ENCODE peak calls at places on chromosomes 5 and 9, in six cellular contexts. One of them, this sample, is unnamed.

GRCh38 chr9:38162332-38162985 is 93.4 kb upstream of the SHB start:
- DNase-seq in HFF-Myc: no peak
- DNase-seq in choroid plexus epithelial cell: no peak
- DNase-seq in A673: no peak
- DNase-seq in IMR-90: no peak
- DNase-seq in heart left ventricle: no peak
- DNase-seq in this sample: no peak

GRCh38 chr9:698276-698675 is 143.2 kb upstream of the DMRT1 start:
- DNase-seq in HFF-Myc: no peak
- DNase-seq in choroid plexus epithelial cell: peak; percentile 66
- DNase-seq in A673: no peak
- DNase-seq in IMR-90: peak; percentile 68
- DNase-seq in heart left ventricle: no peak
- DNase-seq in this sample: no peak

GRCh38 chr9:114039484-114039883 is 38.6 kb downstream of the AMBP start:
- DNase-seq in HFF-Myc: no peak
- DNase-seq in choroid plexus epithelial cell: no peak
- DNase-seq in A673: no peak
- DNase-seq in IMR-90: no peak
- DNase-seq in heart left ventricle: no peak
- DNase-seq in this sample: no peak

GRCh38 chr9:127204771-127205470 is 59.7 kb upstream of the GARNL3 start:
- DNase-seq in HFF-Myc: no peak
- DNase-seq in choroid plexus epithelial cell: peak; percentile 56
- DNase-seq in A673: peak; percentile 68
- DNase-seq in IMR-90: peak; percentile 49
- DNase-seq in heart left ventricle: no peak
- DNase-seq in this sample: no peak

GRCh38 chr5:139667001-139667729 is 19.0 kb downstream of the CXXC5 start:
- DNase-seq in HFF-Myc: no peak
- DNase-seq in choroid plexus epithelial cell: no peak
- DNase-seq in A673: no peak
- DNase-seq in IMR-90: no peak
- DNase-seq in heart left ventricle: no peak
- DNase-seq in this sample: no peak

GRCh38 chr5:168364738-168365550 is 73.5 kb downstream of the WWC1 start:
- DNase-seq in HFF-Myc: no peak
- DNase-seq in choroid plexus epithelial cell: peak; percentile 20
- DNase-seq in A673: no peak
- DNase-seq in IMR-90: peak; percentile 63
- DNase-seq in heart left ventricle: no peak
- DNase-seq in this sample: no peak

GRCh38 chr9:137740311-137740710 is 121.5 kb downstream of the EHMT1 start:
- DNase-seq in HFF-Myc: no peak
- DNase-seq in choroid plexus epithelial cell: peak; percentile 89
- DNase-seq in A673: peak; percentile 79
- DNase-seq in IMR-90: peak; percentile 78
- DNase-seq in heart left ventricle: peak; percentile 68
- DNase-seq in this sample: no peak

GRCh38 chr5:73437126-73438047 is 11.2 kb downstream of the FOXD1 start:
- DNase-seq in HFF-Myc: no peak
- DNase-seq in choroid plexus epithelial cell: peak; percentile 88
- DNase-seq in A673: peak; percentile 37
- DNase-seq in IMR-90: peak; percentile 67
- DNase-seq in heart left ventricle: no peak
- DNase-seq in this sample: no peak

GRCh38 chr5:135140805-135141204 is 106.8 kb upstream of the PITX1 start:
- DNase-seq in HFF-Myc: no peak
- DNase-seq in choroid plexus epithelial cell: no peak
- DNase-seq in A673: no peak
- DNase-seq in IMR-90: peak; percentile 51
- DNase-seq in heart left ventricle: peak; percentile 27
- DNase-seq in this sample: no peak

GRCh38 chr5:168047043-168047668 is 244.3 kb upstream of the WWC1 start:
- DNase-seq in HFF-Myc: no peak
- DNase-seq in choroid plexus epithelial cell: peak; percentile 36
- DNase-seq in A673: peak; percentile 55
- DNase-seq in IMR-90: peak; percentile 22
- DNase-seq in heart left ventricle: no peak
- DNase-seq in this sample: no peak

GRCh38 chr5:51731641-51732040 is 348.4 kb downstream of the ISL1 start:
- DNase-seq in HFF-Myc: no peak
- DNase-seq in choroid plexus epithelial cell: no peak
- DNase-seq in A673: peak; percentile 2
- DNase-seq in IMR-90: no peak
- DNase-seq in heart left ventricle: no peak
- DNase-seq in this sample: no peak

GRCh38 chr5:9622891-9623547 is 7.1 kb downstream of the TAS2R1 start:
- DNase-seq in HFF-Myc: peak; percentile 82
- DNase-seq in choroid plexus epithelial cell: peak; percentile 84
- DNase-seq in A673: no peak
- DNase-seq in IMR-90: peak; percentile 93
- DNase-seq in heart left ventricle: no peak
- DNase-seq in this sample: no peak

GRCh38 chr5:60649288-60649917 is 50.6 kb downstream of the DEPDC1B start:
- DNase-seq in HFF-Myc: peak; percentile 19
- DNase-seq in choroid plexus epithelial cell: peak; percentile 77
- DNase-seq in A673: peak; percentile 48
- DNase-seq in IMR-90: peak; percentile 51
- DNase-seq in heart left ventricle: no peak
- DNase-seq in this sample: no peak

GRCh38 chr9:127318651-127319167 is 54.1 kb downstream of the GARNL3 start:
- DNase-seq in HFF-Myc: no peak
- DNase-seq in choroid plexus epithelial cell: peak; percentile 32
- DNase-seq in A673: peak; percentile 24
- DNase-seq in IMR-90: peak; percentile 76
- DNase-seq in heart left ventricle: peak; percentile 47
- DNase-seq in this sample: no peak

GRCh38 chr9:99720455-99721050 is 101.1 kb upstream of the NR4A3 start:
- DNase-seq in HFF-Myc: no peak
- DNase-seq in choroid plexus epithelial cell: peak; percentile 40
- DNase-seq in A673: no peak
- DNase-seq in IMR-90: peak; percentile 0
- DNase-seq in heart left ventricle: no peak
- DNase-seq in this sample: no peak

GRCh38 chr9:78958887-78959286 is 612.9 kb upstream of the TLE4 start:
- DNase-seq in HFF-Myc: no peak
- DNase-seq in choroid plexus epithelial cell: peak; percentile 12
- DNase-seq in A673: peak; percentile 9
- DNase-seq in IMR-90: no peak
- DNase-seq in heart left ventricle: no peak
- DNase-seq in this sample: no peak

GRCh38 chr9:3271157-3271556 is 254.6 kb downstream of the RFX3 start:
- DNase-seq in HFF-Myc: no peak
- DNase-seq in choroid plexus epithelial cell: no peak
- DNase-seq in A673: no peak
- DNase-seq in IMR-90: no peak
- DNase-seq in heart left ventricle: no peak
- DNase-seq in this sample: no peak

GRCh38 chr9:97076238-97076637 is 37.3 kb upstream of the CTSV start:
- DNase-seq in HFF-Myc: no peak
- DNase-seq in choroid plexus epithelial cell: no peak
- DNase-seq in A673: no peak
- DNase-seq in IMR-90: no peak
- DNase-seq in heart left ventricle: no peak
- DNase-seq in this sample: no peak

GRCh38 chr9:129880654-129881546 is 45.6 kb downstream of the USP20 start:
- DNase-seq in HFF-Myc: no peak
- DNase-seq in choroid plexus epithelial cell: peak; percentile 98
- DNase-seq in A673: peak; percentile 88
- DNase-seq in IMR-90: peak; percentile 32
- DNase-seq in heart left ventricle: no peak
- DNase-seq in this sample: no peak

GRCh38 chr5:23274156-23274555 is 233.3 kb upstream of the PRDM9 start:
- DNase-seq in HFF-Myc: no peak
- DNase-seq in choroid plexus epithelial cell: no peak
- DNase-seq in A673: no peak
- DNase-seq in IMR-90: no peak
- DNase-seq in heart left ventricle: no peak
- DNase-seq in this sample: no peak

GRCh38 chr9:83355024-83355444 is 183.2 kb downstream of the FRMD3 start:
- DNase-seq in HFF-Myc: peak; percentile 12
- DNase-seq in choroid plexus epithelial cell: peak; percentile 67
- DNase-seq in A673: no peak
- DNase-seq in IMR-90: peak; percentile 6
- DNase-seq in heart left ventricle: peak; percentile 48
- DNase-seq in this sample: no peak

GRCh38 chr9:111715471-111715870 is 54.1 kb downstream of the GNG10 start:
- DNase-seq in HFF-Myc: no peak
- DNase-seq in choroid plexus epithelial cell: no peak
- DNase-seq in A673: no peak
- DNase-seq in IMR-90: peak; percentile 1
- DNase-seq in heart left ventricle: no peak
- DNase-seq in this sample: no peak

GRCh38 chr5:157971466-157972324 is 112.8 kb upstream of the CLINT1 start:
- DNase-seq in HFF-Myc: peak; percentile 53
- DNase-seq in choroid plexus epithelial cell: peak; percentile 33
- DNase-seq in A673: no peak
- DNase-seq in IMR-90: no peak
- DNase-seq in heart left ventricle: peak; percentile 50
- DNase-seq in this sample: no peak

GRCh38 chr5:39102684-39103155 is 28.5 kb upstream of the RICTOR start:
- DNase-seq in HFF-Myc: no peak
- DNase-seq in choroid plexus epithelial cell: peak; percentile 27
- DNase-seq in A673: no peak
- DNase-seq in IMR-90: peak; percentile 24
- DNase-seq in heart left ventricle: no peak
- DNase-seq in this sample: no peak

GRCh38 chr5:151663617-151664322 is 22.9 kb downstream of the SPARC start:
- DNase-seq in HFF-Myc: no peak
- DNase-seq in choroid plexus epithelial cell: peak; percentile 41
- DNase-seq in A673: no peak
- DNase-seq in IMR-90: no peak
- DNase-seq in heart left ventricle: peak; percentile 83
- DNase-seq in this sample: no peak

GRCh38 chr5:133289686-133290367 is 238.0 kb downstream of the HSPA4 start:
- DNase-seq in HFF-Myc: no peak
- DNase-seq in choroid plexus epithelial cell: no peak
- DNase-seq in A673: no peak
- DNase-seq in IMR-90: no peak
- DNase-seq in heart left ventricle: no peak
- DNase-seq in this sample: no peak
- H3K4me3 ChIP-seq in HFF-Myc: no peak overlapping the region
- H3K4me3 ChIP-seq in choroid plexus epithelial cell: no peak overlapping the region
- H3K4me3 ChIP-seq in A673: no peak overlapping the region
- H3K4me3 ChIP-seq in IMR-90: no peak overlapping the region
- H3K4me3 ChIP-seq in heart left ventricle: no peak overlapping the region
- H3K4me3 ChIP-seq in this sample: no peak overlapping the region

GRCh38 chr5:154042751-154043150 is 4.0 kb downstream of the MFAP3 start:
- DNase-seq in HFF-Myc: no peak
- DNase-seq in choroid plexus epithelial cell: no peak
- DNase-seq in A673: no peak
- DNase-seq in IMR-90: no peak
- DNase-seq in heart left ventricle: no peak
- DNase-seq in this sample: no peak
- TF ChIP-seq CTCF in HFF-Myc: no peak
- TF ChIP-seq CTCF in choroid plexus epithelial cell: no peak
- TF ChIP-seq CTCF in A673: no peak
- TF ChIP-seq CTCF in IMR-90: no peak
- TF ChIP-seq CTCF in heart left ventricle: no peak
- TF ChIP-seq CTCF in this sample: no peak

DNA sequence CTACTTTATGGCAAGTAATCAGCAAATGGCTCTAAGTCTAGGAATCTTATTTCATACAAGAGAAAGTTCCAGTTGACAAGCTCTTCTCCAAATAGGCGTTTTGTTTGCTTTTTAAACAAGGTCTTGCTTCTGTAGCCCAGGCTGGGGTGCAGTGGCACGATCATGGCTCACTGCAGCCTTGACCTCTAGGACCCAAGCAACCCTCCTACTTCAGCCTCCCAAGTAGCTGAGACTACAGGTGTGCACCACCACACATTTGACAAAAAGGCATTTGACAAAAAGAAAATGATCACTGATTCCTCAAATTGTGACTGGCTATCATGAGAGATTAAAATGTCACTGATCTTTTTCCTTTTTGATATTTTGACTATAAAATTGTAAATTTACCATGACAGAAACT is 31.8 kb downstream of the NR6A1 start:
- DNase-seq in HFF-Myc: no peak
- DNase-seq in choroid plexus epithelial cell: no peak
- DNase-seq in A673: no peak
- DNase-seq in IMR-90: no peak
- DNase-seq in heart left ventricle: no peak
- DNase-seq in this sample: no peak
- H3K4me3 ChIP-seq in HFF-Myc: no peak overlapping the region
- H3K4me3 ChIP-seq in choroid plexus epithelial cell: no peak overlapping the region
- H3K4me3 ChIP-seq in A673: no peak overlapping the region
- H3K4me3 ChIP-seq in IMR-90: no peak overlapping the region
- H3K4me3 ChIP-seq in heart left ventricle: no peak overlapping the region
- H3K4me3 ChIP-seq in this sample: no peak overlapping the region

GRCh38 chr5:75335486-75335885 is 1.5 kb upstream of the HMGCR start:
- DNase-seq in HFF-Myc: no peak
- DNase-seq in choroid plexus epithelial cell: no peak
- DNase-seq in A673: no peak
- DNase-seq in IMR-90: no peak
- DNase-seq in heart left ventricle: no peak
- DNase-seq in this sample: no peak

GRCh38 chr5:75337366-75338021 is 474 bp downstream of the HMGCR start:
- DNase-seq in HFF-Myc: no peak
- DNase-seq in choroid plexus epithelial cell: no peak
- DNase-seq in A673: peak; percentile 14
- DNase-seq in IMR-90: no peak
- DNase-seq in heart left ventricle: peak; percentile 53
- DNase-seq in this sample: no peak

GRCh38 chr5:75338408-75338807 is 1.4 kb downstream of the HMGCR start:
- DNase-seq in HFF-Myc: no peak
- DNase-seq in choroid plexus epithelial cell: no peak
- DNase-seq in A673: no peak
- DNase-seq in IMR-90: no peak
- DNase-seq in heart left ventricle: no peak
- DNase-seq in this sample: no peak

GRCh38 chr5:75335952-75336624 is 932 bp upstream of the HMGCR start:
- DNase-seq in HFF-Myc: peak; percentile 81
- DNase-seq in choroid plexus epithelial cell: peak; percentile 83
- DNase-seq in A673: peak; percentile 88
- DNase-seq in IMR-90: peak; percentile 88
- DNase-seq in heart left ventricle: no peak
- DNase-seq in this sample: no peak

DNA sequence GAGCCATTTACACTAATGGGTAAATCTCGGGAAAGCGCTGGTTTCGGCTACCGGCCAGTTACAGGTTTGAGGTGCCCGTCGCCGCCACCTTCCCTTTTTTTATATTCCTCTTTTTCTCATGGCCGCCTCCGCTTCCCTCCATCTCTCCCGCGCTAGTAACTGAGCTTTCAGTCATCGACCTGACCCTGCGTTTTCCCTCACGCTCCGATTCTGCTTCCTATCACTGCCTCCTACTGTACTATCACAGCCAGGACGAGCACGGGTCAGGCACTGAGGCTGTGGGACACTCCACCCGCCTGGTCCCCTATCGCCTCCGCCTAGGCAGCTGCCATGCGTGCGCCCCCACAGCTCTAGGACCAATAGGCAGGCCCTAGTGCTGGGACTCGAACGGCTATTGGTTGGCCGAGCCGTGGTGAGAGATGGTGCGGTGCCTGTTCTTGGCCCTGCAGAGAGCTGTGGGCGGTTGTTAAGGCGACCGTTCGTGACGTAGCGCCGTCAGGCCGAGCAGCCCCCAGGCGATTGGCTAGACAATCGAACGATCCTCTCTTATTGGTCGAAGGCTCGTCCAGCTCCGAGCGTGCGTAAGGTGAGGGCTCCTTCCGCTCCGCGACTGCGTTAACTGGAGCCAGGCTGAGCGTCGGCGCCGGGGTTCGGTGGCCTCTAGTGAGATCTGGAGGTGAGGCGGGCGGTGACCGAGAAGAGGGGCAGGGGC is at the start of gene HMGCR:
- DNase-seq in HFF-Myc: peak; percentile 98
- DNase-seq in choroid plexus epithelial cell: peak; percentile 100
- DNase-seq in A673: peak; percentile 99
- DNase-seq in IMR-90: peak; percentile 100
- DNase-seq in heart left ventricle: peak; percentile 99
- DNase-seq in this sample: peak; percentile 94
- TF ChIP-seq CTCF in HFF-Myc: no peak
- TF ChIP-seq CTCF in choroid plexus epithelial cell: no peak
- TF ChIP-seq CTCF in A673: no peak
- TF ChIP-seq CTCF in IMR-90: peak; percentile 38
- TF ChIP-seq CTCF in heart left ventricle: peak; percentile 46
- TF ChIP-seq CTCF in this sample: no peak

This sample was measured in esophagus squamous epithelium.